ENCODE peak calls at places on chromosomes 5 and 9, in eight cellular contexts. B, U, H, M, N, A, Q and Z are unnamed samples.

GRCh38 chr9:99023831-99024230 is 80.1 kb downstream of the COL15A1 start:
- DNase-seq in B (no peak), U (peak; percentile 24), H (peak; percentile 34), M (no peak), N (no peak), A (no peak), Q (no peak), Z (no peak)

GRCh38 chr9:95422650-95423049 is 94.1 kb downstream of the PTCH1 start:
- DNase-seq in B (no peak), U (no peak), H (no peak), M (no peak), N (no peak), A (no peak), Q (no peak), Z (no peak)

GRCh38 chr9:11199335-11199734 is 586.5 kb upstream of the PTPRD start:
- DNase-seq in B (no peak), U (no peak), H (no peak), M (no peak), N (no peak), A (no peak), Q (no peak), Z (no peak)

GRCh38 chr5:31133488-31133887 is 60.0 kb upstream of the CDH6 start:
- DNase-seq in B (no peak), U (no peak), H (peak; percentile 80), M (no peak), N (no peak), A (no peak), Q (no peak), Z (peak; percentile 4)

GRCh38 chr9:133631111-133631510 is 5.1 kb upstream of the DBH start:
- DNase-seq in B (no peak), U (no peak), H (no peak), M (no peak), N (no peak), A (no peak), Q (no peak), Z (no peak)

GRCh38 chr9:110575952-110576351 is 3.6 kb downstream of the SVEP1 start:
- DNase-seq in B (no peak), U (no peak), H (no peak), M (no peak), N (no peak), A (no peak), Q (no peak), Z (no peak)

GRCh38 chr5:143101740-143102386 is 301.6 kb downstream of the NR3C1 start:
- DNase-seq in B (no peak), U (peak; percentile 34), H (no peak), M (no peak), N (no peak), A (no peak), Q (no peak), Z (no peak)

GRCh38 chr5:36447776-36448175 is 146.1 kb upstream of the RANBP3L start:
- DNase-seq in B (no peak), U (no peak), H (no peak), M (no peak), N (no peak), A (no peak), Q (no peak), Z (no peak)

GRCh38 chr9:105901514-105902109 is 207.3 kb downstream of the TMEM38B start:
- DNase-seq in B (no peak), U (peak; percentile 84), H (peak; percentile 20), M (peak; percentile 54), N (no peak), A (peak; percentile 54), Q (no peak), Z (peak; percentile 65)

GRCh38 chr5:173627860-173628392 is 11.5 kb upstream of the BOD1 start:
- DNase-seq in B (no peak), U (no peak), H (no peak), M (no peak), N (no peak), A (no peak), Q (no peak), Z (no peak)

GRCh38 chr5:138867011-138867410 is 8.1 kb downstream of the LRRTM2 start:
- DNase-seq in B (no peak), U (no peak), H (no peak), M (no peak), N (no peak), A (no peak), Q (no peak), Z (no peak)

GRCh38 chr5:151298063-151298462 is 5.5 kb downstream of the SLC36A3 start:
- DNase-seq in B (no peak), U (peak; percentile 56), H (no peak), M (no peak), N (peak; percentile 33), A (peak; percentile 79), Q (no peak), Z (peak; percentile 32)

GRCh38 chr9:95005276-95006141 is 279.0 kb downstream of the AOPEP start:
- DNase-seq in B (no peak), U (no peak), H (no peak), M (no peak), N (no peak), A (no peak), Q (no peak), Z (no peak)

GRCh38 chr9:126637002-126637849 is 23.5 kb downstream of the LMX1B start:
- DNase-seq in B (no peak), U (no peak), H (no peak), M (no peak), N (no peak), A (no peak), Q (no peak), Z (no peak)

GRCh38 chr9:98944130-98945074 is 695 bp downstream of the COL15A1 start:
- DNase-seq in B (no peak), U (peak; percentile 42), H (peak; percentile 4), M (no peak), N (no peak), A (peak; percentile 13), Q (no peak), Z (peak; percentile 24)

GRCh38 chr5:161409471-161409870 is 137.1 kb downstream of the GABRB2 start:
- DNase-seq in B (no peak), U (no peak), H (no peak), M (no peak), N (no peak), A (no peak), Q (no peak), Z (no peak)
- TF ChIP-seq CTCF in B (no peak), U (no peak), H (no peak), M (no peak), N (no peak), A (no peak), Q (no peak), Z (no peak)

DNA sequence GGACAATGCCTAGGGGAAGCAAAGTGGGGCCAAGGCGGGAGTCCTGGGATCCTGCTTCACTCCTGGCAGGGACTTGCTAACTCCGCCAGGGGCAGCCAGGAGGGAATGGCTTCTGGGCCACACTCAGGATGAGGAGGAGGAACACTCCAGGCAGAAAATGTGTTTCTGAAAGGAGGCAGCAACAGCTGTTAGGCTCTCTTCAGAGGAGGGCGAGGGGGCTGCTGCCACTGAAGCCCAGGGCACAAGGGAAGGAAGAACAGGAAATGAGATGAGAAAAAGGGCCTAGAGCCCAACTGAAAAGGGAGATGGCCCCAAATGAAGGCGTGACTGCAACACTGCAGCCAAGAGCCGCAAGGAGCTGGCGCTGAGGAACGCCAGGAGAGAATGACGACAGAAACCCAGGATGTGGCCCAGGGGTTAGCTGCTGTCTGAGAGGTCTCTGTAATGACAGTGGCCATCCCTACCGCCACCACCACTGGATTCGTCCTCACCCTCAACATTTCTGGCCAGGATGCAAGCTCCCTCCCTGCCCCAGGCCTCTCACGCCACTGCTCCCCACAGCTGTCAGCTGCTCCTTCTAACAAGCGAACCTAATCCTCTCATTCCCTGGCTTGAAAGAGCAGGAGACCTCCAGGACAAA is 15.8 kb downstream of the PSMB7 start:
- DNase-seq in B (no peak), U (no peak), H (peak; percentile 75), M (peak; percentile 30), N (no peak), A (no peak), Q (peak; percentile 46), Z (no peak)
- TF ChIP-seq CTCF in B (no peak), U (no peak), H (peak; percentile 43), M (no peak), N (no peak), A (no peak), Q (no peak), Z (no peak)

GRCh38 chr5:177507165-177507564 is 2.5 kb downstream of the DOK3 start:
- DNase-seq in B (no peak), U (no peak), H (no peak), M (no peak), N (no peak), A (no peak), Q (no peak), Z (no peak)

GRCh38 chr5:177508217-177508611 is 1.4 kb downstream of the DOK3 start:
- DNase-seq in B (no peak), U (no peak), H (no peak), M (no peak), N (no peak), A (no peak), Q (no peak), Z (no peak)

GRCh38 chr5:177509361-177509951 is at the start of gene DOK3:
- DNase-seq in B (no peak), U (no peak), H (no peak), M (no peak), N (no peak), A (no peak), Q (no peak), Z (peak; percentile 47)

GRCh38 chr5:177508837-177509236 is 789 bp downstream of the DOK3 start:
- DNase-seq in B (no peak), U (no peak), H (no peak), M (no peak), N (no peak), A (no peak), Q (no peak), Z (no peak)

GRCh38 chr5:177507596-177508216 is 1.9 kb downstream of the DOK3 start:
- DNase-seq in B (no peak), U (no peak), H (no peak), M (no peak), N (no peak), A (no peak), Q (no peak), Z (no peak)
- TF ChIP-seq CTCF in B (no peak), U (no peak), H (no peak), M (no peak), N (no peak), A (no peak), Q (no peak), Z (no peak)

GRCh38 chr5:133744030-133744645 is 131.8 kb upstream of the FSTL4 start:
- DNase-seq in B (no peak), U (no peak), H (no peak), M (no peak), N (no peak), A (no peak), Q (no peak), Z (no peak)

GRCh38 chr5:133744909-133745308 is 132.6 kb upstream of the FSTL4 start:
- DNase-seq in B (no peak), U (no peak), H (no peak), M (no peak), N (no peak), A (no peak), Q (no peak), Z (peak; percentile 10)

GRCh38 chr5:133750356-133750755 is 138.0 kb upstream of the FSTL4 start:
- DNase-seq in B (no peak), U (no peak), H (no peak), M (no peak), N (no peak), A (no peak), Q (no peak), Z (no peak)

GRCh38 chr5:133749331-133749985 is 137.1 kb upstream of the FSTL4 start:
- DNase-seq in B (no peak), U (no peak), H (no peak), M (no peak), N (no peak), A (no peak), Q (no peak), Z (no peak)

GRCh38 chr5:133746834-133747233 is 134.5 kb upstream of the FSTL4 start:
- DNase-seq in B (no peak), U (peak; percentile 41), H (no peak), M (no peak), N (peak; percentile 21), A (peak; percentile 41), Q (no peak), Z (peak; percentile 8)
- TF ChIP-seq CTCF in B (no peak), U (peak; percentile 44), H (peak; percentile 3), M (peak; percentile 52), N (peak; percentile 62), A (no peak), Q (peak; percentile 44), Z (peak; percentile 50)